ENCODE peak calls at places on chromosomes 5 and 9, in five cellular contexts. One of them, this sample, is unnamed.

GRCh38 chr9:124251188-124251587 is 6.6 kb upstream of the NEK6 start:
- DNase-seq in activated CD4-positive, alpha-beta T cell treated with anti-CD3 and anti-CD28 coated beads for 36 hours: no peak
- DNase-seq in NCI-H510A treated with DMSO at 0.1 percent for 48 hours: no peak
- DNase-seq in AG10803: no peak
- DNase-seq in stimulated activated CD8-positive, alpha-beta memory T cell treated with anti-CD3 and anti-CD28 coated beads, Interleukin-4, amount 100 ng/mL, for 4 hours: no peak
- DNase-seq in this sample: no peak

GRCh38 chr5:134554319-134555222 is 29.1 kb downstream of the JADE2 start:
- DNase-seq in stimulated activated CD8-positive, alpha-beta memory T cell treated with anti-CD3 and anti-CD28 coated beads, Interleukin-4, amount 100 ng/mL, for 4 hours: peak; percentile 35
- DNase-seq in AG10803: peak; percentile 96
- DNase-seq in activated CD4-positive, alpha-beta T cell treated with anti-CD3 and anti-CD28 coated beads for 36 hours: peak; percentile 65
- DNase-seq in NCI-H510A treated with DMSO at 0.1 percent for 48 hours: peak; percentile 68
- DNase-seq in this sample: peak; percentile 95

GRCh38 chr9:75185585-75186170 is 97.4 kb downstream of the OSTF1 start:
- DNase-seq in stimulated activated CD8-positive, alpha-beta memory T cell treated with anti-CD3 and anti-CD28 coated beads, Interleukin-4, amount 100 ng/mL, for 4 hours: peak; percentile 3
- DNase-seq in activated CD4-positive, alpha-beta T cell treated with anti-CD3 and anti-CD28 coated beads for 36 hours: peak; percentile 79
- DNase-seq in NCI-H510A treated with DMSO at 0.1 percent for 48 hours: peak; percentile 59
- DNase-seq in AG10803: peak; percentile 30
- DNase-seq in this sample: peak; percentile 52

GRCh38 chr5:141814064-141814982 is 63.9 kb downstream of the PCDH1 start:
- DNase-seq in stimulated activated CD8-positive, alpha-beta memory T cell treated with anti-CD3 and anti-CD28 coated beads, Interleukin-4, amount 100 ng/mL, for 4 hours: no peak
- DNase-seq in NCI-H510A treated with DMSO at 0.1 percent for 48 hours: peak; percentile 20
- DNase-seq in AG10803: no peak
- DNase-seq in activated CD4-positive, alpha-beta T cell treated with anti-CD3 and anti-CD28 coated beads for 36 hours: peak; percentile 73
- DNase-seq in this sample: peak; percentile 49

GRCh38 chr5:120327180-120327579 is 136.9 kb upstream of the PRR16 start:
- DNase-seq in NCI-H510A treated with DMSO at 0.1 percent for 48 hours: no peak
- DNase-seq in AG10803: no peak
- DNase-seq in stimulated activated CD8-positive, alpha-beta memory T cell treated with anti-CD3 and anti-CD28 coated beads, Interleukin-4, amount 100 ng/mL, for 4 hours: no peak
- DNase-seq in activated CD4-positive, alpha-beta T cell treated with anti-CD3 and anti-CD28 coated beads for 36 hours: no peak
- DNase-seq in this sample: peak; percentile 47

GRCh38 chr5:87909382-87909781 is 359.3 kb downstream of the TMEM161B start:
- DNase-seq in NCI-H510A treated with DMSO at 0.1 percent for 48 hours: no peak
- DNase-seq in activated CD4-positive, alpha-beta T cell treated with anti-CD3 and anti-CD28 coated beads for 36 hours: no peak
- DNase-seq in stimulated activated CD8-positive, alpha-beta memory T cell treated with anti-CD3 and anti-CD28 coated beads, Interleukin-4, amount 100 ng/mL, for 4 hours: no peak
- DNase-seq in AG10803: no peak
- DNase-seq in this sample: no peak

GRCh38 chr5:172276214-172276613 is 7.3 kb downstream of the UBTD2 start:
- DNase-seq in stimulated activated CD8-positive, alpha-beta memory T cell treated with anti-CD3 and anti-CD28 coated beads, Interleukin-4, amount 100 ng/mL, for 4 hours: no peak
- DNase-seq in AG10803: peak; percentile 8
- DNase-seq in activated CD4-positive, alpha-beta T cell treated with anti-CD3 and anti-CD28 coated beads for 36 hours: no peak
- DNase-seq in NCI-H510A treated with DMSO at 0.1 percent for 48 hours: no peak
- DNase-seq in this sample: peak; percentile 33

GRCh38 chr9:33524431-33524947 is 438 bp downstream of the ANKRD18B start:
- DNase-seq in stimulated activated CD8-positive, alpha-beta memory T cell treated with anti-CD3 and anti-CD28 coated beads, Interleukin-4, amount 100 ng/mL, for 4 hours: no peak
- DNase-seq in AG10803: no peak
- DNase-seq in NCI-H510A treated with DMSO at 0.1 percent for 48 hours: no peak
- DNase-seq in activated CD4-positive, alpha-beta T cell treated with anti-CD3 and anti-CD28 coated beads for 36 hours: peak; percentile 34
- DNase-seq in this sample: peak; percentile 28

GRCh38 chr5:36450229-36451024 is 148.7 kb upstream of the RANBP3L start:
- DNase-seq in NCI-H510A treated with DMSO at 0.1 percent for 48 hours: no peak
- DNase-seq in AG10803: peak; percentile 9
- DNase-seq in stimulated activated CD8-positive, alpha-beta memory T cell treated with anti-CD3 and anti-CD28 coated beads, Interleukin-4, amount 100 ng/mL, for 4 hours: no peak
- DNase-seq in activated CD4-positive, alpha-beta T cell treated with anti-CD3 and anti-CD28 coated beads for 36 hours: no peak
- DNase-seq in this sample: peak; percentile 23

GRCh38 chr5:42579320-42579719 is 156.1 kb downstream of the GHR start:
- DNase-seq in activated CD4-positive, alpha-beta T cell treated with anti-CD3 and anti-CD28 coated beads for 36 hours: no peak
- DNase-seq in stimulated activated CD8-positive, alpha-beta memory T cell treated with anti-CD3 and anti-CD28 coated beads, Interleukin-4, amount 100 ng/mL, for 4 hours: no peak
- DNase-seq in AG10803: no peak
- DNase-seq in NCI-H510A treated with DMSO at 0.1 percent for 48 hours: no peak
- DNase-seq in this sample: peak; percentile 28

GRCh38 chr5:111742595-111742994 is 14.4 kb downstream of the NREP start:
- DNase-seq in stimulated activated CD8-positive, alpha-beta memory T cell treated with anti-CD3 and anti-CD28 coated beads, Interleukin-4, amount 100 ng/mL, for 4 hours: no peak
- DNase-seq in activated CD4-positive, alpha-beta T cell treated with anti-CD3 and anti-CD28 coated beads for 36 hours: no peak
- DNase-seq in NCI-H510A treated with DMSO at 0.1 percent for 48 hours: no peak
- DNase-seq in AG10803: peak; percentile 97
- DNase-seq in this sample: peak; percentile 87

GRCh38 chr9:97963232-97963631 is 19.9 kb upstream of the ANP32B start:
- DNase-seq in AG10803: no peak
- DNase-seq in activated CD4-positive, alpha-beta T cell treated with anti-CD3 and anti-CD28 coated beads for 36 hours: no peak
- DNase-seq in stimulated activated CD8-positive, alpha-beta memory T cell treated with anti-CD3 and anti-CD28 coated beads, Interleukin-4, amount 100 ng/mL, for 4 hours: no peak
- DNase-seq in NCI-H510A treated with DMSO at 0.1 percent for 48 hours: no peak
- DNase-seq in this sample: no peak

GRCh38 chr9:71249729-71250317 is 128.4 kb upstream of the TRPM3 start:
- DNase-seq in NCI-H510A treated with DMSO at 0.1 percent for 48 hours: peak; percentile 53
- DNase-seq in AG10803: peak; percentile 74
- DNase-seq in activated CD4-positive, alpha-beta T cell treated with anti-CD3 and anti-CD28 coated beads for 36 hours: no peak
- DNase-seq in stimulated activated CD8-positive, alpha-beta memory T cell treated with anti-CD3 and anti-CD28 coated beads, Interleukin-4, amount 100 ng/mL, for 4 hours: no peak
- DNase-seq in this sample: peak; percentile 80

GRCh38 chr9:127283917-127284316 is 19.3 kb downstream of the GARNL3 start:
- DNase-seq in stimulated activated CD8-positive, alpha-beta memory T cell treated with anti-CD3 and anti-CD28 coated beads, Interleukin-4, amount 100 ng/mL, for 4 hours: no peak
- DNase-seq in AG10803: peak; percentile 60
- DNase-seq in activated CD4-positive, alpha-beta T cell treated with anti-CD3 and anti-CD28 coated beads for 36 hours: peak; percentile 46
- DNase-seq in NCI-H510A treated with DMSO at 0.1 percent for 48 hours: no peak
- DNase-seq in this sample: peak; percentile 62

GRCh38 chr9:133542002-133542401 is 7.5 kb downstream of the ADAMTSL2 start:
- DNase-seq in NCI-H510A treated with DMSO at 0.1 percent for 48 hours: no peak
- DNase-seq in AG10803: no peak
- DNase-seq in stimulated activated CD8-positive, alpha-beta memory T cell treated with anti-CD3 and anti-CD28 coated beads, Interleukin-4, amount 100 ng/mL, for 4 hours: no peak
- DNase-seq in activated CD4-positive, alpha-beta T cell treated with anti-CD3 and anti-CD28 coated beads for 36 hours: no peak
- DNase-seq in this sample: no peak

GRCh38 chr9:128624566-128624965 is 32.1 kb downstream of the DYNC2I2 start:
- DNase-seq in stimulated activated CD8-positive, alpha-beta memory T cell treated with anti-CD3 and anti-CD28 coated beads, Interleukin-4, amount 100 ng/mL, for 4 hours: no peak
- DNase-seq in activated CD4-positive, alpha-beta T cell treated with anti-CD3 and anti-CD28 coated beads for 36 hours: no peak
- DNase-seq in AG10803: no peak
- DNase-seq in NCI-H510A treated with DMSO at 0.1 percent for 48 hours: no peak
- DNase-seq in this sample: no peak

GRCh38 chr9:8255852-8256251 is 456.3 kb upstream of the DMAC1 start:
- DNase-seq in AG10803: no peak
- DNase-seq in activated CD4-positive, alpha-beta T cell treated with anti-CD3 and anti-CD28 coated beads for 36 hours: no peak
- DNase-seq in stimulated activated CD8-positive, alpha-beta memory T cell treated with anti-CD3 and anti-CD28 coated beads, Interleukin-4, amount 100 ng/mL, for 4 hours: no peak
- DNase-seq in NCI-H510A treated with DMSO at 0.1 percent for 48 hours: no peak
- DNase-seq in this sample: no peak

GRCh38 chr9:131714161-131714646 is 25.7 kb downstream of the RAPGEF1 start:
- DNase-seq in NCI-H510A treated with DMSO at 0.1 percent for 48 hours: no peak
- DNase-seq in stimulated activated CD8-positive, alpha-beta memory T cell treated with anti-CD3 and anti-CD28 coated beads, Interleukin-4, amount 100 ng/mL, for 4 hours: no peak
- DNase-seq in activated CD4-positive, alpha-beta T cell treated with anti-CD3 and anti-CD28 coated beads for 36 hours: no peak
- DNase-seq in AG10803: peak; percentile 87
- DNase-seq in this sample: peak; percentile 97

GRCh38 chr5:43674536-43674935 is 71.6 kb downstream of the NNT start:
- DNase-seq in activated CD4-positive, alpha-beta T cell treated with anti-CD3 and anti-CD28 coated beads for 36 hours: no peak
- DNase-seq in NCI-H510A treated with DMSO at 0.1 percent for 48 hours: no peak
- DNase-seq in stimulated activated CD8-positive, alpha-beta memory T cell treated with anti-CD3 and anti-CD28 coated beads, Interleukin-4, amount 100 ng/mL, for 4 hours: no peak
- DNase-seq in AG10803: peak; percentile 48
- DNase-seq in this sample: peak; percentile 51

GRCh38 chr5:82308416-82308815 is 30.3 kb upstream of the RPS23 start:
- DNase-seq in stimulated activated CD8-positive, alpha-beta memory T cell treated with anti-CD3 and anti-CD28 coated beads, Interleukin-4, amount 100 ng/mL, for 4 hours: no peak
- DNase-seq in activated CD4-positive, alpha-beta T cell treated with anti-CD3 and anti-CD28 coated beads for 36 hours: no peak
- DNase-seq in NCI-H510A treated with DMSO at 0.1 percent for 48 hours: no peak
- DNase-seq in AG10803: no peak
- DNase-seq in this sample: no peak

GRCh38 chr9:125262217-125262991 is 778 bp downstream of the GAPVD1 start:
- DNase-seq in AG10803: no peak
- DNase-seq in NCI-H510A treated with DMSO at 0.1 percent for 48 hours: no peak
- DNase-seq in stimulated activated CD8-positive, alpha-beta memory T cell treated with anti-CD3 and anti-CD28 coated beads, Interleukin-4, amount 100 ng/mL, for 4 hours: no peak
- DNase-seq in activated CD4-positive, alpha-beta T cell treated with anti-CD3 and anti-CD28 coated beads for 36 hours: no peak
- DNase-seq in this sample: peak; percentile 53

GRCh38 chr9:98314381-98315066 is 59.1 kb upstream of the TBC1D2 start:
- DNase-seq in stimulated activated CD8-positive, alpha-beta memory T cell treated with anti-CD3 and anti-CD28 coated beads, Interleukin-4, amount 100 ng/mL, for 4 hours: no peak
- DNase-seq in NCI-H510A treated with DMSO at 0.1 percent for 48 hours: peak; percentile 54
- DNase-seq in activated CD4-positive, alpha-beta T cell treated with anti-CD3 and anti-CD28 coated beads for 36 hours: no peak
- DNase-seq in AG10803: peak; percentile 64
- DNase-seq in this sample: peak; percentile 85

GRCh38 chr5:169871816-169872215 is 108.5 kb downstream of the INSYN2B start:
- DNase-seq in AG10803: no peak
- DNase-seq in stimulated activated CD8-positive, alpha-beta memory T cell treated with anti-CD3 and anti-CD28 coated beads, Interleukin-4, amount 100 ng/mL, for 4 hours: no peak
- DNase-seq in activated CD4-positive, alpha-beta T cell treated with anti-CD3 and anti-CD28 coated beads for 36 hours: no peak
- DNase-seq in NCI-H510A treated with DMSO at 0.1 percent for 48 hours: no peak
- DNase-seq in this sample: no peak

GRCh38 chr9:5764130-5764868 is 68.6 kb downstream of the ERMP1 start:
- DNase-seq in NCI-H510A treated with DMSO at 0.1 percent for 48 hours: no peak
- DNase-seq in stimulated activated CD8-positive, alpha-beta memory T cell treated with anti-CD3 and anti-CD28 coated beads, Interleukin-4, amount 100 ng/mL, for 4 hours: no peak
- DNase-seq in AG10803: no peak
- DNase-seq in activated CD4-positive, alpha-beta T cell treated with anti-CD3 and anti-CD28 coated beads for 36 hours: peak; percentile 31
- DNase-seq in this sample: no peak

GRCh38 chr9:112048924-112049785 is 125.9 kb downstream of the SUSD1 start:
- DNase-seq in AG10803: peak; percentile 90
- DNase-seq in NCI-H510A treated with DMSO at 0.1 percent for 48 hours: no peak
- DNase-seq in stimulated activated CD8-positive, alpha-beta memory T cell treated with anti-CD3 and anti-CD28 coated beads, Interleukin-4, amount 100 ng/mL, for 4 hours: no peak
- DNase-seq in activated CD4-positive, alpha-beta T cell treated with anti-CD3 and anti-CD28 coated beads for 36 hours: no peak
- DNase-seq in this sample: peak; percentile 85

GRCh38 chr9:127311239-127311741 is 46.7 kb downstream of the GARNL3 start:
- DNase-seq in activated CD4-positive, alpha-beta T cell treated with anti-CD3 and anti-CD28 coated beads for 36 hours: peak; percentile 47
- DNase-seq in stimulated activated CD8-positive, alpha-beta memory T cell treated with anti-CD3 and anti-CD28 coated beads, Interleukin-4, amount 100 ng/mL, for 4 hours: no peak
- DNase-seq in NCI-H510A treated with DMSO at 0.1 percent for 48 hours: peak; percentile 76
- DNase-seq in AG10803: peak; percentile 79
- DNase-seq in this sample: peak; percentile 89

GRCh38 chr5:141897425-141897824 is 19.2 kb upstream of the PCDH1 start:
- DNase-seq in activated CD4-positive, alpha-beta T cell treated with anti-CD3 and anti-CD28 coated beads for 36 hours: no peak
- DNase-seq in NCI-H510A treated with DMSO at 0.1 percent for 48 hours: no peak
- DNase-seq in AG10803: no peak
- DNase-seq in stimulated activated CD8-positive, alpha-beta memory T cell treated with anti-CD3 and anti-CD28 coated beads, Interleukin-4, amount 100 ng/mL, for 4 hours: no peak
- DNase-seq in this sample: no peak

GRCh38 chr5:14816999-14817761 is 54.4 kb downstream of the ANKH start:
- DNase-seq in AG10803: peak; percentile 96
- DNase-seq in activated CD4-positive, alpha-beta T cell treated with anti-CD3 and anti-CD28 coated beads for 36 hours: peak; percentile 76
- DNase-seq in stimulated activated CD8-positive, alpha-beta memory T cell treated with anti-CD3 and anti-CD28 coated beads, Interleukin-4, amount 100 ng/mL, for 4 hours: no peak
- DNase-seq in NCI-H510A treated with DMSO at 0.1 percent for 48 hours: no peak
- DNase-seq in this sample: peak; percentile 97